ENCODE peak calls at places on chromosomes 16 and 17, in nine cellular contexts. O is activated CD8-positive, alpha-beta memory T cell treated with anti-CD3 and anti-CD28 coated beads for 48 hours; G is substantia nigra; T is pancreas; P is stimulated activated CD8-positive, alpha-beta memory T cell treated with anti-CD3 and anti-CD28 coated beads, Interleukin-12 subunit alpha, Interleukin-12 subunit beta, amount 100 ng/mL, for 1 hour; K is cardiac fibroblast; B is posterior vena cava; F is NCI-H2081; R is keratinocyte. Z is an unnamed sample.

GRCh38 chr16:86773339-86773715 is 195.0 kb downstream of the FOXL1 start:
- DNase-seq in G (no peak), B (no peak), R (no peak), K (no peak), P (no peak), F (no peak), T (no peak), O (no peak), Z (no peak)

GRCh38 chr17:17322516-17323510 is 19.6 kb downstream of the NT5M start:
- DNase-seq in K (no peak), B (peak), T (no peak), F (no peak), P (no peak), R (no peak), G (no peak), O (no peak), Z (peak)

GRCh38 chr17:2964831-2965230 is 98.6 kb downstream of the OR1D5 start:
- DNase-seq in O (no peak), K (no peak), F (no peak), G (no peak), T (no peak), P (no peak), R (no peak), B (peak), Z (no peak)

GRCh38 chr16:67673712-67674580 is 7.3 kb downstream of the C16orf86 start:
- DNase-seq in T (peak), P (no peak), O (no peak), B (no peak), R (no peak), G (no peak), K (peak), F (peak), Z (peak)

GRCh38 chr17:45147102-45147580 is 1.1 kb upstream of the HEXIM1 start:
- DNase-seq in P (peak), G (no peak), O (no peak), F (peak), B (no peak), K (no peak), R (no peak), T (no peak), Z (peak)

GRCh38 chr17:33498069-33498468 is 205.0 kb upstream of the ASIC2 start:
- DNase-seq in K (peak), G (no peak), O (no peak), T (no peak), P (no peak), F (no peak), B (no peak), R (no peak), Z (no peak)

GRCh38 chr17:48241131-48241591 is 133.6 kb downstream of the SNX11 start:
- DNase-seq in R (no peak), G (no peak), T (peak), K (peak), P (no peak), O (no peak), F (peak), B (no peak), Z (no peak)

GRCh38 chr17:77404812-77405581 is 264.2 kb downstream of the SEC14L1 start:
- DNase-seq in K (peak), P (peak), B (peak), O (peak), F (no peak), G (no peak), R (no peak), T (no peak), Z (no peak)

GRCh38 chr16:69520800-69521602 is 44.8 kb upstream of the NFAT5 start:
- DNase-seq in F (no peak), T (no peak), G (no peak), P (no peak), B (peak), R (no peak), O (peak), K (peak), Z (no peak)

GRCh38 chr16:5065813-5066212 is at the start of gene C16orf89:
- DNase-seq in P (no peak), F (no peak), K (no peak), G (peak), B (peak), T (no peak), R (no peak), O (no peak), Z (no peak)

GRCh38 chr17:3892095-3892998 is 506 bp downstream of the CAMKK1 start:
- DNase-seq in R (no peak), T (peak), F (no peak), P (peak), K (peak), G (no peak), B (peak), O (no peak), Z (peak)

GRCh38 chr17:58303981-58304734 is 23.4 kb upstream of the MPO start:
- DNase-seq in F (peak), G (no peak), O (no peak), T (peak), R (no peak), K (peak), B (peak), P (peak), Z (peak)

GRCh38 chr17:50111687-50112655 is 16.8 kb downstream of the PDK2 start:
- DNase-seq in B (no peak), K (no peak), F (no peak), R (no peak), P (no peak), O (no peak), T (peak), G (no peak), Z (peak)

GRCh38 chr17:78805301-78805700 is 23.2 kb upstream of the CYTH1 start:
- DNase-seq in O (no peak), T (no peak), B (no peak), R (no peak), P (no peak), K (no peak), G (no peak), F (no peak), Z (no peak)

GRCh38 chr16:56534847-56535383 is 15.1 kb upstream of the BBS2 start:
- DNase-seq in F (no peak), T (no peak), B (no peak), G (no peak), O (no peak), K (no peak), R (no peak), P (no peak), Z (no peak)

GRCh38 chr16:83040174-83040573 is 413.4 kb downstream of the CDH13 start:
- DNase-seq in B (no peak), K (no peak), O (no peak), T (no peak), F (no peak), P (no peak), G (no peak), R (peak), Z (no peak)

GRCh38 chr17:37177234-37177633 is 198.6 kb upstream of the C17orf78 start:
- DNase-seq in O (no peak), P (no peak), F (peak), G (no peak), R (no peak), K (no peak), T (no peak), B (no peak), Z (no peak)

GRCh38 chr16:50293041-50293783 is 26.9 kb downstream of the ADCY7 start:
- DNase-seq in F (no peak), T (no peak), G (no peak), B (peak), K (no peak), R (no peak), O (no peak), P (no peak), Z (peak)

GRCh38 chr17:50268632-50269287 is 5.5 kb upstream of the TMEM92 start:
- DNase-seq in G (no peak), T (no peak), K (peak), O (no peak), P (no peak), R (no peak), B (peak), F (no peak), Z (peak)

GRCh38 chr16:30615358-30616076 is 5.3 kb upstream of the ZNF689 start:
- DNase-seq in K (peak), G (peak), P (peak), B (peak), R (no peak), T (peak), O (peak), F (peak), Z (no peak)

GRCh38 chr17:80872999-80873951 is 118.4 kb upstream of the CHMP6 start:
- DNase-seq in K (no peak), T (no peak), O (no peak), P (no peak), F (no peak), R (no peak), B (peak), G (peak), Z (peak)

GRCh38 chr17:68401288-68401687 is 56.0 kb downstream of the WIPI1 start:
- DNase-seq in T (no peak), B (no peak), G (no peak), O (no peak), R (no peak), P (no peak), K (no peak), F (no peak), Z (no peak)

GRCh38 chr17:18031955-18032354 is 7.0 kb downstream of the ATPAF2 start:
- DNase-seq in T (no peak), O (no peak), R (no peak), K (peak), G (no peak), B (peak), F (no peak), P (no peak), Z (no peak)

GRCh38 chr16:76897816-76898215 is 293.2 kb upstream of the MON1B start:
- DNase-seq in P (no peak), K (no peak), B (no peak), F (no peak), T (no peak), R (no peak), O (no peak), G (no peak), Z (no peak)

GRCh38 chr17:2212328-2212981 is 91.1 kb downstream of the SMG6 start:
- DNase-seq in R (no peak), O (no peak), G (peak), K (peak), F (no peak), P (no peak), T (no peak), B (peak), Z (no peak)

GRCh38 chr16:70522216-70523000 is 946 bp downstream of the COG4 start:
- DNase-seq in T (no peak), F (no peak), G (no peak), P (no peak), R (no peak), O (no peak), K (no peak), B (peak), Z (no peak)

GRCh38 chr17:19301973-19302372 is 60.5 kb downstream of the B9D1 start:
- DNase-seq in O (no peak), R (no peak), F (no peak), T (no peak), G (no peak), P (no peak), B (no peak), K (no peak), Z (no peak)

GRCh38 chr17:15181333-15181732 is 83.8 kb downstream of the PMP22 start:
- DNase-seq in B (no peak), K (no peak), O (no peak), R (no peak), T (no peak), G (no peak), F (no peak), P (no peak), Z (no peak)

Z was measured in kidney.